ENCODE peak calls at places on chromosomes 16 and 17, in five cellular contexts. J is HepG2, R is HCT116, D is SK-N-SH, I is GM12878. O is an unnamed sample.

GRCh38 chr17:7261377-7262191 is 694 bp downstream of the CLDN7 start:
- DNase-seq in J (no peak), R (no peak), D (peak), I (no peak), O (no peak)

GRCh38 chr17:82353484-82353883 is 5.6 kb upstream of the TEX19 start:
- DNase-seq in J (no peak), R (no peak), D (no peak), I (no peak), O (no peak)

GRCh38 chr16:72749091-72749490 is 298.8 kb downstream of the ZFHX3 start:
- DNase-seq in J (no peak), R (no peak), D (no peak), I (no peak), O (no peak)

GRCh38 chr16:77143364-77143763 is 47.6 kb upstream of the MON1B start:
- DNase-seq in J (no peak), R (no peak), D (no peak), I (no peak), O (no peak)

GRCh38 chr16:81831722-81832126 is 52.6 kb downstream of the PLCG2 start:
- DNase-seq in J (no peak), R (no peak), D (no peak), I (peak), O (no peak)

GRCh38 chr16:17251496-17251895 is 219.3 kb downstream of the XYLT1 start:
- DNase-seq in J (no peak), R (no peak), D (no peak), I (no peak), O (no peak)

GRCh38 chr17:8359769-8360168 is 16.7 kb downstream of the KRABD2 start:
- DNase-seq in J (no peak), R (no peak), D (no peak), I (no peak), O (no peak)

GRCh38 chr17:41464682-41465081 is 2.5 kb downstream of the KRT32 start:
- DNase-seq in J (no peak), R (peak), D (no peak), I (no peak), O (peak)

GRCh38 chr17:77214743-77215142 is 74.0 kb downstream of the SEC14L1 start:
- DNase-seq in J (peak), R (peak), D (peak), I (no peak), O (no peak)

GRCh38 chr16:1146409-1146808 is 6.5 kb upstream of the CACNA1H start:
- DNase-seq in J (no peak), R (no peak), D (no peak), I (no peak), O (no peak)

GRCh38 chr16:86669937-86670772 is 91.8 kb downstream of the FOXL1 start:
- DNase-seq in J (no peak), R (no peak), D (no peak), I (no peak), O (no peak)

GRCh38 chr17:77366558-77367245 is 225.9 kb downstream of the SEC14L1 start:
- DNase-seq in J (no peak), R (no peak), D (peak), I (no peak), O (no peak)

GRCh38 chr17:42386784-42387183 is 1.5 kb downstream of the STAT3 start:
- DNase-seq in J (no peak), R (no peak), D (no peak), I (no peak), O (no peak)

GRCh38 chr17:64262422-64263260 is at the start of gene TEX2:
- DNase-seq in J (peak), R (no peak), D (peak), I (no peak), O (no peak)

GRCh38 chr16:30445149-30445407 is 596 bp downstream of the SEPHS2 start:
- DNase-seq in J (no peak), R (no peak), D (peak), I (no peak), O (no peak)

GRCh38 chr17:42200702-42201101 is 6.4 kb upstream of the GHDC start:
- DNase-seq in J (no peak), R (no peak), D (peak), I (no peak), O (no peak)

GRCh38 chr16:49696414-49697101 is 159.4 kb downstream of the ZNF423 start:
- DNase-seq in J (no peak), R (no peak), D (peak), I (no peak), O (no peak)

GRCh38 chr17:50263293-50264262 is 10.7 kb upstream of the TMEM92 start:
- DNase-seq in J (no peak), R (no peak), D (peak), I (no peak), O (no peak)

GRCh38 chr16:67181346-67181745 is 2.4 kb downstream of the MATCAP1 start:
- DNase-seq in J (no peak), R (no peak), D (no peak), I (no peak), O (no peak)

GRCh38 chr17:43791589-43791988 is 11.4 kb downstream of the CFAP97D1 start:
- DNase-seq in J (peak), R (peak), D (peak), I (no peak), O (no peak)

GRCh38 chr17:4625181-4625601 is 16.3 kb downstream of the ALOX15 start:
- DNase-seq in J (no peak), R (no peak), D (no peak), I (no peak), O (no peak)

GRCh38 chr17:35295686-35296085 is 52.8 kb downstream of the SLFN5 start:
- DNase-seq in J (no peak), R (no peak), D (no peak), I (no peak), O (no peak)

GRCh38 chr17:70168979-70169706 is at the start of gene KCNJ2:
- DNase-seq in J (peak), R (no peak), D (peak), I (no peak), O (no peak)

GRCh38 chr16:7363397-7364053 is 30.9 kb downstream of the RBFOX1 start:
- DNase-seq in J (no peak), R (no peak), D (peak), I (no peak), O (no peak)

DNA sequence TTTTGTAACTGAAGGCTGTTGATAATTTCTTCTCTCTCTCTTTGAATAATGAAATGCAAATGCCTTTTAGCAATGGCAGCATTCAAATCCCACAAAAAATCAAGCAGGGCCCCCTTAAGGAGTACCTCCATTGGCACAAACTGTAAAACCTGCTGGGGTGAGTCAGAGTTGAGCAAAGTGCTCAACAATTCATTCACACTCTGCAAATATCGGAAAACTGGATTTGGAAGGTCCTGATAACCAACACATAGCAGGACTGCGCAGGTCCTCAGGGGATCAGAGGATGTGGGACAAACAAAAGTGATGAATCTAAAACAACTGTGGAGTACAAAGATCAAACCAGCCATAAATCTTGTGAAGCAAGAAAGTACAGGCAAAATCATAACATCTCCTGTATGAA is 5.6 kb downstream of the CMTR2 start:
- DNase-seq in J (no peak), R (no peak), D (no peak), I (no peak), O (no peak)
- TF ChIP-seq SIN3A in J (no peak), R (no peak), D (no peak), I (no peak), O (no peak)

GRCh38 chr17:28547623-28548416 is 4.6 kb downstream of the UNC119 start:
- DNase-seq in J (peak), R (peak), D (peak), I (peak), O (peak)
- TF ChIP-seq CTCF in J (peak), R (peak), D (peak), I (peak), O (peak)

DNA sequence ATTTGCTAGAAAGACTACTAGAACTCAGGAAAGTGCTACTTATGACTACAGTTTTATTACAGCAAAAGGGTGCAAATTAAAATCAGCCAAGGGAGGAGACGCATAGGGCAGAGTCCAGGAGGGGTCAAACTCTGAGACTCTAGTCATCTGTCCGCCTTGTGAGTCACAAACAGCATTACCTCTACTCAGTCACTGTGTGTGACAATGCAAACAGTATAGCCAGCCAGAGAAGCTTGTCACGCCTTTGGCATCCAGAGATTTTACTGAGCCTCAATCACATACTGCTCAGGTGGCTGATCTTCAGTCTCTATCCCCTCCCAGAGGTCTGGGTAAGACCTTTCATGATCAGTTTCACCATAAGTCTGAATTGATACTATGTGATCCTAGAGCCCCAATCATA is 49.0 kb upstream of the CLEC19A start:
- DNase-seq in J (peak), R (no peak), D (no peak), I (no peak), O (peak)
- TF ChIP-seq POLR2AphosphoS5 in J (no peak), R (no peak), D (no peak), I (no peak), O (no peak)

DNA sequence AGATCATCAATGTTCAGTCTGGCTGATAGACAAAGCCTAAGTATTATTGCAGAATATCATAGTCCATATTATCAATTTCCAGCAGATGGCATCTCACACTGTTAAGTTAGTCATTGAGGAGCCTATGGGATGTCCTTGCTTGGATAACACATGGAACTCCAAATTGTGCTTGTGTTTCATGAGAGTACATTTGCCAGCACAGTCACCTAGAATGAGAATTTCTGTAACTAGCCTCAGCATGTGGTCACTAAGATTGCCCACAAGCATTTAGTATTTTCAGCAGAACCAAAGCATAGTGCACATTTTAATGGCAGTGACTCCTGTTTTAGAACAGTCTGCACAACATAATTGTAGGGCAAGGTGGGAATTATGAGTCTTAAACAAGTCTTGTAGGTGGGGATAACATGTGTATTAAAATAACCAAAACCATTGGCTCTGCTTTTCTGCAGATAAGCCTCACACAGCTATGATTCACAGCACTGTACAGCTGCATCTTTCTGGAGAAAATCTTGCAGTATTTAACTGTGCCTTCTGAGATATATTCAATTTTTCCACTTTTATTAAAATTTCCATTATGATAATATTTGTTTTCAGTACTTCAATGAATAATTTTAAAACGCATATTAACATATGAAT is 882.8 kb upstream of the SOX9 start:
- DNase-seq in J (no peak), R (peak), D (peak), I (no peak), O (peak)
- TF ChIP-seq SIN3A in J (no peak), R (no peak), D (no peak), I (no peak), O (no peak)

GRCh38 chr16:75251280-75252048 is at the start of gene BCAR1:
- DNase-seq in J (peak), R (no peak), D (peak), I (no peak), O (no peak)
- TF ChIP-seq CTCF in J (peak), R (no peak), D (no peak), I (no peak), O (no peak)

O was measured in Panc1.